ENCODE peak calls at places on chromosomes 11 and 22, in six cellular contexts. One of them, this sample, is unnamed.
A peak's percentile ranks its signal among the peaks of the same experiment; 100 is the strongest.

GRCh38 chr11:46416656-46417055 is 25.1 kb upstream of the CHRM4 start:
- DNase-seq in tibial artery: no peak
- DNase-seq in upper lobe of right lung: peak; percentile 18
- DNase-seq in CD8-positive, alpha-beta memory T cell: no peak
- DNase-seq in HCT116: no peak
- DNase-seq in lower lobe of right lung: no peak
- DNase-seq in this sample: no peak

GRCh38 chr22:48423481-48423901 is 1404.2 kb downstream of the BRD1 start:
- DNase-seq in tibial artery: no peak
- DNase-seq in lower lobe of right lung: no peak
- DNase-seq in HCT116: no peak
- DNase-seq in upper lobe of right lung: peak; percentile 26
- DNase-seq in CD8-positive, alpha-beta memory T cell: no peak
- DNase-seq in this sample: no peak

GRCh38 chr22:37931893-37932389 is 21.5 kb downstream of the C22orf23 start:
- DNase-seq in upper lobe of right lung: no peak
- DNase-seq in lower lobe of right lung: no peak
- DNase-seq in tibial artery: no peak
- DNase-seq in HCT116: no peak
- DNase-seq in CD8-positive, alpha-beta memory T cell: no peak
- DNase-seq in this sample: no peak

GRCh38 chr11:76768091-76769047 is 14.8 kb upstream of the TSKU start:
- DNase-seq in CD8-positive, alpha-beta memory T cell: no peak
- DNase-seq in upper lobe of right lung: peak; percentile 80
- DNase-seq in lower lobe of right lung: peak; percentile 77
- DNase-seq in HCT116: no peak
- DNase-seq in tibial artery: peak; percentile 69
- DNase-seq in this sample: peak; percentile 5

GRCh38 chr11:26607725-26608506 is 35.9 kb upstream of the MUC15 start:
- DNase-seq in HCT116: no peak
- DNase-seq in CD8-positive, alpha-beta memory T cell: no peak
- DNase-seq in upper lobe of right lung: no peak
- DNase-seq in tibial artery: no peak
- DNase-seq in lower lobe of right lung: no peak
- DNase-seq in this sample: no peak

GRCh38 chr11:118933486-118933885 is 7.8 kb upstream of the BCL9L start:
- DNase-seq in lower lobe of right lung: no peak
- DNase-seq in HCT116: no peak
- DNase-seq in tibial artery: peak; percentile 49
- DNase-seq in CD8-positive, alpha-beta memory T cell: no peak
- DNase-seq in upper lobe of right lung: no peak
- DNase-seq in this sample: no peak

GRCh38 chr11:47511927-47512326 is 41.0 kb downstream of the CELF1 start:
- DNase-seq in lower lobe of right lung: no peak
- DNase-seq in CD8-positive, alpha-beta memory T cell: no peak
- DNase-seq in upper lobe of right lung: no peak
- DNase-seq in HCT116: no peak
- DNase-seq in tibial artery: no peak
- DNase-seq in this sample: no peak

GRCh38 chr11:105219269-105219668 is 79.7 kb upstream of the CARD18 start:
- DNase-seq in upper lobe of right lung: no peak
- DNase-seq in tibial artery: no peak
- DNase-seq in CD8-positive, alpha-beta memory T cell: no peak
- DNase-seq in lower lobe of right lung: no peak
- DNase-seq in HCT116: no peak
- DNase-seq in this sample: no peak

GRCh38 chr11:65578134-65578533 is 2.3 kb downstream of the EHBP1L1 start:
- DNase-seq in lower lobe of right lung: no peak
- DNase-seq in CD8-positive, alpha-beta memory T cell: no peak
- DNase-seq in upper lobe of right lung: no peak
- DNase-seq in tibial artery: no peak
- DNase-seq in HCT116: no peak
- DNase-seq in this sample: no peak

DNA sequence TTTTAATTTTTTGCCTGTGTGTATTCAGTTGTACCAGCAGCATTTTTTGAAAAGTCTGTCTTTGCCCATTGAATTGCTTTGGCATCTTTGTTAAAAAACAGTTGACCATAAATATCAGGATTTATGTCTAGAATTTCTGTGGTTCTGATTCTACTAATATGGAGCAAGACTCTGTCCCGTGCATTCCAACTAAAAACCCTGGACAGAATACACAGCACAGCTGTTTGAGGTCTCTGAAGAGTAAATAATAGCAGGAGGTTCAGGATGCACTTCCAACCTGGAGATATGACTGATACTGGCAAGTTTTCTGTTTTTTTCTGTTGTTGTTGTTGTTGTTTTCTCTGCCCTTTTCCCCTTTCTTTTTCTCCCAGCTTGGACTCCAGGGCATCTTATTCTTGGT is 141.9 kb downstream of the TMEM135 start:
- DNase-seq in tibial artery: no peak
- DNase-seq in upper lobe of right lung: no peak
- DNase-seq in CD8-positive, alpha-beta memory T cell: no peak
- DNase-seq in HCT116: no peak
- DNase-seq in lower lobe of right lung: no peak
- DNase-seq in this sample: no peak
- H3K4me1 ChIP-seq in tibial artery: no peaks in the 10 kb centered on the region
- H3K4me1 ChIP-seq in upper lobe of right lung: no peaks in the 10 kb centered on the region
- H3K4me1 ChIP-seq in CD8-positive, alpha-beta memory T cell: no peaks in the 10 kb centered on the region
- H3K4me1 ChIP-seq in HCT116: peaks cover 23% of the 10 kb centered on the region
- H3K4me1 ChIP-seq in lower lobe of right lung: no peaks in the 10 kb centered on the region
- H3K4me1 ChIP-seq in this sample: no peaks in the 10 kb centered on the region

DNA sequence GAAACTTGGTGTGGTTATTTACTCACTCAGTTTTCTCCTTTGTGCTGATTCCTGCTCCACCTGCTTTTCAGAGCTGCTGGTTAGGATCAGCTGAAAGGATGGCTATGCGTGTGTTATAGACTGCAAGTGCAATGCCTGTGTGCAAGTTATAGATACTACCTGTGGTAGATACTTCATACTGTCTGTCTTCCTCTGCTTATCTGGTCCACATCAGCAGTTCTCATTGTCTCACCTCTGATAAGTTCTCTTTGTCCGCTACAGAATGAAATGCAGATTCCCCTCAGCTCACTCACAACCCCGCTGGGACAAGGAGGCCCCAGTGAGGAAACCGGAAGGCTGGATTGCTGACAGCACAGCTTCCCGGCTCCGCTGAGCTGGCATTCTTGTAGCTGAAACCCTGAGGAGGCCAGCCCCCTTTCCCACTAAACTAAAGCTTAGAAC is 37.5 kb upstream of the LYVE1 start:
- DNase-seq in tibial artery: peak; percentile 70
- DNase-seq in lower lobe of right lung: peak; percentile 78
- DNase-seq in upper lobe of right lung: peak; percentile 80
- DNase-seq in HCT116: no peak
- DNase-seq in CD8-positive, alpha-beta memory T cell: no peak
- DNase-seq in this sample: no peak
- H3K27ac ChIP-seq in tibial artery: peak overlapping the region; percentile 67
- H3K27ac ChIP-seq in lower lobe of right lung: peak overlapping the region; percentile 70
- H3K27ac ChIP-seq in upper lobe of right lung: peak overlapping the region; percentile 49
- H3K27ac ChIP-seq in HCT116: no peak overlapping the region
- H3K27ac ChIP-seq in CD8-positive, alpha-beta memory T cell: no peak overlapping the region
- H3K27ac ChIP-seq in this sample: no peak overlapping the region

GRCh38 chr22:43860831-43861230 is 1.5 kb downstream of the SULT4A1 start:
- DNase-seq in HCT116: no peak
- DNase-seq in tibial artery: no peak
- DNase-seq in lower lobe of right lung: no peak
- DNase-seq in CD8-positive, alpha-beta memory T cell: no peak
- DNase-seq in upper lobe of right lung: peak; percentile 28
- DNase-seq in this sample: no peak
- H3K4me3 ChIP-seq in HCT116: peak overlapping the region; percentile 55
- H3K4me3 ChIP-seq in tibial artery: no peak overlapping the region
- H3K4me3 ChIP-seq in lower lobe of right lung: no peak overlapping the region
- H3K4me3 ChIP-seq in CD8-positive, alpha-beta memory T cell: no peak overlapping the region
- H3K4me3 ChIP-seq in upper lobe of right lung: no peak overlapping the region
- H3K4me3 ChIP-seq in this sample: no peak overlapping the region

DNA sequence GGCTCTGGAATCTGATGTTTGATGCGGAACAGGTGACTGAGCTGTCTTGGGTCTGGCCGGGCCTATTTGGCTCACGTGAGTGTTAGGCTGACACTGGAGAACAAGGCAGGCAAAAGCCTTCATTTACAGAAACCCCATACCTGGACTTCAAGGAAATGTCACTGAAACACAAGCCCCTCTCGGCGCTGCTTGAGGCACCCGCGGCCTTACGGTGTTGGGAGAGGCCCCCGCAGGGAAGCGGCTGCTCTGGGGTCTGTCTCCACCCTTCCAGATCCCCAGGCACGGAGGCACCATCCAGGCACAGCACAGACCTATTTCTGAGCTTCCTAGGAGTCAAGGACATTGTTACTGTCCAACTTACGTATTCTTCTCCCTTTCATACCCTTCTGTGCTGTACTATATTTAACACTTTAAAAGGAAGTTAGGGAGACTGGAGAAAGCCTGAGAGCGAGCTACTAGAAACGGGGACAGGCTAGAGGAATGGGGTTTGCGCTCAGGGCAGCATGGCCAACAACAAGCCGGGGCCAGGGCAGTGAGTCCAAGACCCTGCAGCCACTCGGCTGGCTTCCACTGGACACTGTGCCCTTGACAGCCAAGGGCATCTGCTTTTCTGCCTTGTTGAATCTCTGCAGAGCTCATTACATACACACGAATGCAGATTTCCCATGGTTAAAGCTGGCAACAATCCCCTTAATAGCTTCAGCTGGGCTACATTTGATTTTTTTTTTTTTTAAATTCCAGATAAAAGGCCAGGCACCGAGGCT is 23.8 kb downstream of the DRD4 start:
- DNase-seq in upper lobe of right lung: no peak
- DNase-seq in HCT116: no peak
- DNase-seq in lower lobe of right lung: no peak
- DNase-seq in CD8-positive, alpha-beta memory T cell: no peak
- DNase-seq in tibial artery: no peak
- DNase-seq in this sample: no peak
- H3K4me1 ChIP-seq in upper lobe of right lung: no peaks in the 10 kb centered on the region
- H3K4me1 ChIP-seq in HCT116: no peaks in the 10 kb centered on the region
- H3K4me1 ChIP-seq in lower lobe of right lung: no peaks in the 10 kb centered on the region
- H3K4me1 ChIP-seq in CD8-positive, alpha-beta memory T cell: no peaks in the 10 kb centered on the region
- H3K4me1 ChIP-seq in tibial artery: no peaks in the 10 kb centered on the region
- H3K4me1 ChIP-seq in this sample: no peaks in the 10 kb centered on the region

GRCh38 chr22:36911887-36912661 is 1.4 kb upstream of the CSF2RB start:
- DNase-seq in CD8-positive, alpha-beta memory T cell: no peak
- DNase-seq in upper lobe of right lung: no peak
- DNase-seq in HCT116: no peak
- DNase-seq in lower lobe of right lung: no peak
- DNase-seq in tibial artery: no peak
- DNase-seq in this sample: no peak

GRCh38 chr22:36913431-36914382 is at the start of gene CSF2RB:
- DNase-seq in lower lobe of right lung: peak; percentile 86
- DNase-seq in CD8-positive, alpha-beta memory T cell: no peak
- DNase-seq in HCT116: no peak
- DNase-seq in tibial artery: peak; percentile 53
- DNase-seq in upper lobe of right lung: peak; percentile 80
- DNase-seq in this sample: no peak

GRCh38 chr22:36914383-36914752 is 940 bp downstream of the CSF2RB start:
- DNase-seq in lower lobe of right lung: no peak
- DNase-seq in HCT116: no peak
- DNase-seq in CD8-positive, alpha-beta memory T cell: no peak
- DNase-seq in tibial artery: no peak
- DNase-seq in upper lobe of right lung: no peak
- DNase-seq in this sample: no peak

GRCh38 chr22:36910461-36910860 is 3.0 kb upstream of the CSF2RB start:
- DNase-seq in CD8-positive, alpha-beta memory T cell: no peak
- DNase-seq in tibial artery: no peak
- DNase-seq in HCT116: no peak
- DNase-seq in lower lobe of right lung: no peak
- DNase-seq in upper lobe of right lung: no peak
- DNase-seq in this sample: no peak

DNA sequence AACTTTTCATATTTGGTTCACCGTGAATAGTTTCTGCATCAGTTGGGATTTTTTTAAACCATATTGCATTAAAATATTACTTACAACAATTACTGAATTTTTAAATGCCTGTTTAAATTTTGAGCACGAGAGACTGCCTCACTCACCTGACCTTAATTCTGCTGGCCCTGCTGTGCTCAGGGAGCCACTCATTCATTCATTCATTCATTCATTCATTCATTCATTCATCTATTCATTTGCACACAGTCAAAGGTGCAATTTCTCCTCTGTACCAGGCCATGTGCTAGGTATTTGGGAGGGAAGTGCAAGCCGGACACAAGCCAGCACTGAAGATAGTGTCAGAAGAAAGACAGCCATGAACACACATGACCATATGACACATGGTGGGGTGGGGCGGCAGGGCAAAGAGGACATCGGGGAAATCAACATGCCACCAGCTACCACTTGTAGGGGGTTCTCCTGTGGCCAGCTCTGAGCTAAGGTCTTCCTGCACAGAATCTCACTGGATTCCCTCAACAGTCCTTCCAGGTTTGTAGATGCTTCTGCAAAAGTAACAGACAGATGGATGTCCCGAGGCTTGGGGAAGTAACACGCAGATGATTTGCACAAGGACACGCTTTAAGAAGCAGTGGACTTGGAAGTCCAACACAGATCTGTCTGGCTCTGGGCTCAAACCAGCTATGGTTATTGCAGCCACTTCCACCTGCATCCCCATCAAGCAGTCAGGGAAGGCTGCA is 566 bp upstream of the CSF2RB start:
- DNase-seq in HCT116: no peak
- DNase-seq in CD8-positive, alpha-beta memory T cell: no peak
- DNase-seq in lower lobe of right lung: no peak
- DNase-seq in tibial artery: no peak
- DNase-seq in upper lobe of right lung: no peak
- DNase-seq in this sample: no peak
- H3K27ac ChIP-seq in HCT116: no peak overlapping the region
- H3K27ac ChIP-seq in CD8-positive, alpha-beta memory T cell: no peak overlapping the region
- H3K27ac ChIP-seq in lower lobe of right lung: peak overlapping the region; percentile 77
- H3K27ac ChIP-seq in tibial artery: no peak overlapping the region
- H3K27ac ChIP-seq in upper lobe of right lung: peak overlapping the region; percentile 73
- H3K27ac ChIP-seq in this sample: no peak overlapping the region

This sample was measured in effector memory CD4-positive, alpha-beta T cell.